ENCODE peak calls at places on chromosome 13, in six cellular contexts. O is sigmoid colon, A is tibial nerve, Z is stomach, M is transverse colon, N is IMR-90. G is an unnamed sample.

GRCh38 chr13:23212621-23213020 is 31.8 kb downstream of the SGCG start:
- DNase-seq in A (no peak), Z (no peak), O (no peak), M (no peak), N (no peak), G (no peak)

GRCh38 chr13:102580552-102581169 is 16.1 kb upstream of the TPP2 start:
- DNase-seq in O (no peak), N (peak), A (no peak), Z (no peak), M (no peak), G (peak)

GRCh38 chr13:87887459-87888123 is 216.4 kb downstream of the SLITRK5 start:
- DNase-seq in N (no peak), A (no peak), O (no peak), Z (no peak), M (no peak), G (no peak)

GRCh38 chr13:30422056-30422914 is at the start of gene UBE2L5:
- DNase-seq in M (peak), N (peak), Z (peak), O (peak), A (peak), G (peak)

GRCh38 chr13:50085063-50085462 is 69.8 kb downstream of the KCNRG start:
- DNase-seq in Z (no peak), A (no peak), O (no peak), M (no peak), N (peak), G (no peak)

GRCh38 chr13:69857188-69857821 is 250.3 kb upstream of the ATXN8OS start:
- DNase-seq in O (no peak), Z (no peak), M (no peak), A (no peak), N (peak), G (no peak)

GRCh38 chr13:31699650-31700049 is 39.7 kb upstream of the RXFP2 start:
- DNase-seq in O (no peak), M (no peak), N (no peak), A (no peak), Z (no peak), G (no peak)

GRCh38 chr13:113856716-113857065 is 7.2 kb downstream of the GAS6 start:
- DNase-seq in Z (peak), A (no peak), N (peak), O (no peak), M (peak), G (peak)

GRCh38 chr13:114108141-114108761 is 24.2 kb downstream of the RASA3 start:
- DNase-seq in N (no peak), M (peak), Z (no peak), O (peak), A (peak), G (peak)

GRCh38 chr13:34672631-34673030 is 269.4 kb upstream of the NBEA start:
- DNase-seq in M (no peak), N (no peak), Z (no peak), A (no peak), O (no peak), G (no peak)

GRCh38 chr13:24161980-24162517 is 1.5 kb downstream of the SPATA13 start:
- DNase-seq in N (no peak), A (no peak), M (peak), Z (peak), O (no peak), G (no peak)

GRCh38 chr13:114015608-114016295 is 41.9 kb upstream of the C13orf46 start:
- DNase-seq in Z (peak), O (no peak), A (peak), N (peak), M (peak), G (peak)

GRCh38 chr13:85313761-85314503 is 485.3 kb downstream of the SLITRK6 start:
- DNase-seq in A (no peak), Z (no peak), M (no peak), N (peak), O (no peak), G (no peak)

GRCh38 chr13:66826398-66826797 is 403.7 kb downstream of the PCDH9 start:
- DNase-seq in O (no peak), A (no peak), Z (no peak), M (no peak), N (no peak), G (no peak)

GRCh38 chr13:36965767-36966166 is 33.4 kb downstream of the ALG5 start:
- DNase-seq in A (no peak), O (no peak), N (peak), Z (no peak), M (no peak), G (no peak)

GRCh38 chr13:102948006-102948405 is 102.2 kb downstream of the ERCC5 start:
- DNase-seq in A (no peak), Z (no peak), O (no peak), N (no peak), M (no peak), G (no peak)

GRCh38 chr13:38933786-38934185 is 56.8 kb downstream of the STOML3 start:
- DNase-seq in N (no peak), Z (no peak), M (no peak), O (no peak), A (no peak), G (no peak)

GRCh38 chr13:36959438-36960116 is 39.5 kb upstream of the SMAD9 start:
- DNase-seq in N (no peak), M (no peak), Z (no peak), A (no peak), O (no peak), G (no peak)

GRCh38 chr13:79749985-79750551 is 269.1 kb downstream of the NDFIP2 start:
- DNase-seq in O (peak), N (peak), M (peak), Z (no peak), A (peak), G (peak)

GRCh38 chr13:49376121-49376520 is 67.7 kb downstream of the CAB39L start:
- DNase-seq in O (no peak), A (no peak), Z (no peak), N (no peak), M (no peak), G (no peak)

GRCh38 chr13:24724714-24725113 is 39.3 kb upstream of the RNF17 start:
- DNase-seq in O (no peak), N (no peak), Z (no peak), M (no peak), A (no peak), G (no peak)

GRCh38 chr13:59478908-59479307 is 684.8 kb downstream of the DIAPH3 start:
- DNase-seq in A (no peak), Z (no peak), M (no peak), N (no peak), O (no peak), G (no peak)

GRCh38 chr13:109276261-109276660 is 510.1 kb downstream of the IRS2 start:
- DNase-seq in A (no peak), O (no peak), M (no peak), Z (no peak), N (no peak), G (no peak)

GRCh38 chr13:109275390-109275789 is 511.0 kb downstream of the IRS2 start:
- DNase-seq in M (no peak), A (no peak), Z (no peak), N (no peak), O (no peak), G (no peak)

GRCh38 chr13:109273326-109273751 is 513.0 kb downstream of the IRS2 start:
- DNase-seq in O (no peak), N (peak), M (no peak), Z (no peak), A (no peak), G (no peak)

GRCh38 chr13:109274188-109274821 is 512.1 kb downstream of the IRS2 start:
- DNase-seq in Z (no peak), A (no peak), O (no peak), N (peak), M (no peak), G (no peak)

GRCh38 chr13:109275848-109276247 is 510.5 kb downstream of the IRS2 start:
- DNase-seq in A (no peak), Z (no peak), M (peak), N (no peak), O (no peak), G (no peak)
- TF ChIP-seq CTCF in A (no peak), Z (peak), M (peak), N (no peak), O (no peak), G (no peak)

DNA sequence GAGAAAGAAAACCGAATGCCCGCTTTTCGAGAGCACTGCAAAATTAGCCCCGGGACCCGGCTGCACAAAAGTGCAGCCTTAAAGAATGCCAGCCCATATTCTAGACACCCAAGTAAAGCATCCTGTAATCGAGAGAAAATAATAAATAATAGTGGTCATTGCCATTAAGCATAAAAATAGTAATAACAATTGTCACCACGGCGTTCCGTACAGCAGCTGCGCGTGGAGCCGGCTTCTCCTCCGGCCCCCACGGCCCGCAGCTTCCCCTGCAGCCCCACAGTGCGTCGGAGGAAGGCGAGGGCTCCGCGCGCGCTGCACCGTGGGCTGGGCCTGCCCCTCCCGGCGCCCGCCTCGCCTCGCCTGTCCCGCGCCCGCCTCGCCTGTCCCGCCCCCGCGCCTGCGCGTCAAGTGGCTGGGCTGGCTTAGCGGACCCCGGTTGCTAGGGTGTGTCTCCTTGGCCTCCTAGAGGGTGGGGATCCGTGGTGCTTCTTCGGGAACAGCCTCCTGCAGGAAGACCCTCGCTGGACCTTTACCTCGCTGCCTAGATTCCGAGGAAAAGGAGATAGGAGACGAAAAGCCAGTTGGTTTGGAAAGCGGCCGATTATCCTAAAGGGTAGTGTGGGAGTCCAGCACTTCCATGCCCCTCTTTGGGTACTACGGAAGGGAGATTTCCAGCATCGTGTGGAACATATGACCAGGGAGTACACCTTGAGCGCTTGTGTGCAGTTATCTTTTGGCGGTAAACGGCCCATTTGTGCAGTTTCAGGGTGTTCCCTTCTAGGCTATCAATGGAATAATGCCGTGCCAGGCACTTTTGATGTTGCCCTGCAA is at the start of gene LRRC63:
- DNase-seq in Z (peak), O (peak), A (peak), M (peak), N (no peak), G (peak)
- TF ChIP-seq POLR2A in Z (no peak), O (no peak), A (no peak), M (no peak), N (no peak), G (no peak)

GRCh38 chr13:45742985-45743384 is 40.9 kb downstream of the CBY2 start:
- DNase-seq in N (no peak), M (no peak), Z (no peak), A (no peak), O (no peak), G (no peak)

GRCh38 chr13:45737571-45738002 is 35.5 kb downstream of the CBY2 start:
- DNase-seq in N (no peak), A (no peak), O (no peak), Z (no peak), M (no peak), G (no peak)
- TF ChIP-seq CTCF in N (no peak), A (no peak), O (no peak), Z (no peak), M (no peak), G (no peak)

GRCh38 chr13:75704942-75705320 is 68.8 kb downstream of the LMO7 start:
- DNase-seq in O (no peak), A (no peak), Z (peak), N (no peak), M (peak), G (peak)

GRCh38 chr13:75704194-75704941 is 68.2 kb downstream of the LMO7 start:
- DNase-seq in O (no peak), Z (no peak), M (no peak), N (peak), A (no peak), G (no peak)

GRCh38 chr13:75703768-75704167 is 67.6 kb downstream of the LMO7 start:
- DNase-seq in A (no peak), N (no peak), Z (no peak), O (no peak), M (no peak), G (no peak)

GRCh38 chr13:75705908-75706307 is 69.8 kb downstream of the LMO7 start:
- DNase-seq in A (no peak), M (no peak), O (no peak), N (no peak), Z (no peak), G (no peak)

GRCh38 chr13:75705395-75705794 is 69.3 kb downstream of the LMO7 start:
- DNase-seq in A (no peak), N (peak), Z (no peak), M (no peak), O (no peak), G (no peak)
- TF ChIP-seq POLR2A in A (no peak), N (no peak), Z (no peak), M (no peak), O (no peak), G (no peak)

DNA sequence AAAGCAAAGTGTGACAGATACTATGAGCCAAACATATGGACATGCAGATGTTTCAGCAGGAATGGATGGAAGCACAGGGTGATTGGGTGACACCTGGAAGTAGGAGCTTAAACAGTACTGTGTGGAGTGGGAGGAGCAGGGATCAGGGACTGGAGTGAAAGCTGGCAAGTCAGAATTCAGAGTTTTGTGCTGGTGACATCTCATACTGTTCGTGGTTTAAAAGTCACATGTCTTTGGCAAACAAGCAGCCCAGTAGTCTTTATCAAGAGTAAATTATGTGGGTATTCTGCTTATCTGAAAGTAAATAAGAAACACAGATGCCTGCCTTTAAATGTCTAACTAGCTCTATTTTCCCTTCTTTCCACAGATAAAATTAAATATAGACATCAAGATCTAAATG is 408.3 kb downstream of the COG6 start:
- DNase-seq in N (no peak), M (no peak), Z (peak), O (no peak), A (no peak), G (no peak)
- TF ChIP-seq CTCF in N (no peak), M (no peak), Z (no peak), O (no peak), A (no peak), G (no peak)

GRCh38 chr13:99311748-99312492 is 4.7 kb upstream of the GPR183 start:
- DNase-seq in Z (no peak), A (no peak), M (no peak), O (peak), N (no peak), G (no peak)

GRCh38 chr13:99311137-99311536 is 3.9 kb upstream of the GPR183 start:
- DNase-seq in Z (no peak), O (no peak), N (peak), M (no peak), A (no peak), G (no peak)

GRCh38 chr13:99313941-99314340 is 6.7 kb upstream of the GPR183 start:
- DNase-seq in Z (no peak), M (no peak), A (no peak), N (no peak), O (no peak), G (no peak)

GRCh38 chr13:99313473-99313872 is 6.3 kb upstream of the GPR183 start:
- DNase-seq in Z (no peak), M (no peak), N (no peak), O (no peak), A (no peak), G (no peak)

GRCh38 chr13:99312493-99312883 is 5.3 kb upstream of the GPR183 start:
- DNase-seq in Z (no peak), M (peak), O (peak), N (peak), A (peak), G (peak)
- TF ChIP-seq POLR2A in Z (no peak), M (peak), O (peak), N (no peak), A (no peak), G (no peak)

GRCh38 chr13:73417012-73417615 is 358.3 kb downstream of the KLF5 start:
- DNase-seq in A (no peak), O (no peak), N (no peak), M (no peak), Z (no peak), G (no peak)
- TF ChIP-seq CTCF in A (no peak), O (no peak), N (peak), M (no peak), Z (no peak), G (no peak)

GRCh38 chr13:76884167-76884566 is 2.0 kb downstream of the KCTD12 start:
- DNase-seq in Z (peak), O (peak), A (peak), M (peak), N (no peak), G (no peak)

GRCh38 chr13:76886292-76887061 is at the start of gene KCTD12:
- DNase-seq in O (peak), A (peak), M (peak), N (peak), Z (peak), G (peak)

GRCh38 chr13:76886005-76886291 is 257 bp downstream of the KCTD12 start:
- DNase-seq in N (no peak), Z (no peak), O (no peak), M (no peak), A (no peak), G (no peak)

GRCh38 chr13:76884571-76885202 is 1.5 kb downstream of the KCTD12 start:
- DNase-seq in M (no peak), O (peak), Z (no peak), N (peak), A (no peak), G (peak)

GRCh38 chr13:76885203-76886004 is 801 bp downstream of the KCTD12 start:
- DNase-seq in O (peak), M (peak), N (peak), Z (peak), A (peak), G (peak)
- TF ChIP-seq POLR2A in O (no peak), M (no peak), N (no peak), Z (no peak), A (peak), G (no peak)

GRCh38 chr13:43786766-43787517 is at the start of gene ENOX1:
- DNase-seq in A (no peak), O (peak), M (peak), N (peak), Z (peak), G (no peak)

GRCh38 chr13:43787518-43787891 is 733 bp upstream of the ENOX1 start:
- DNase-seq in A (no peak), Z (no peak), M (no peak), N (no peak), O (no peak), G (no peak)

GRCh38 chr13:43786472-43786765 is 353 bp downstream of the ENOX1 start:
- DNase-seq in N (no peak), Z (no peak), M (no peak), A (no peak), O (no peak), G (no peak)

GRCh38 chr13:43785681-43786471 is 896 bp downstream of the ENOX1 start:
- DNase-seq in M (peak), A (peak), Z (peak), N (peak), O (peak), G (peak)

DNA sequence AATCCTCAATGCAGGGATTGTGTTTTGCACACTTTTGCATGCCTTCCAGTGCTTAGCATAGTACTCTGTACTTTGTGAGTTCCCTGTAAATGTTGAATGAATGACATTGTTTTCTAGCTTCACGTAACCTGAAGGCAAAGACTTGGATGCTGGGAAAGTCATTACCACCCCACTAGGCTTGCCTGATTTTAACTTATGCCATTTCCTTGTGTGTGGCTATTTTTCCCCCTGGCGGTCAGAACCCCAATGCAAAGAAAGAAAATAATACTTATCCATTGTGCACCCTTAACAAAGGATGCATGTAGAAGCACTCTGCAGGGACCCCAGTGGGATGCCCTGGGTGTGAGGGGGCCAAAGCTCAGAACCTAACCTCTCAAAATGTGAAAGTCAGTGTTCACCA is 1.2 kb upstream of the ENOX1 start:
- DNase-seq in M (no peak), O (no peak), Z (no peak), N (peak), A (no peak), G (no peak)
- TF ChIP-seq CTCF in M (peak), O (peak), Z (peak), N (peak), A (peak), G (no peak)

DNA sequence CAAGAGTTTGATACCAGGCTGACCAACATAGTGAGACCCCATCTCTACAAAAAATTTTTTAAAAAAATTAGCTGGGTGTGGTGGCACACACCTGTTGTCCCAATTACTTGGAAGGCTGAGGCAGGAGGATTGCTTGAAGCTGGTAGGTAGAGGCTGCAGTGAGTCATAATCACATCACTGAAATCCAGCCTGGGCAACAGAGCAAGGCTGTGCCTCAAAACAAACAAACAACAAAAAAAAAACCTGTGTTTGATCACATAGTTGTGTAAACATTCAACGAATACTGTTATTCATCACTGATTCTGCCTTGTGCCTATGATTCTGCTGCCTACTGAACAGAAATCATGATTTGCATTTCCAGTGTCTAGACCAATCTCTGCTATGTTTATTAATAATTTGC is 134.0 kb downstream of the TBC1D4 start:
- DNase-seq in A (no peak), Z (no peak), O (no peak), N (no peak), M (no peak), G (no peak)
- TF ChIP-seq POLR2A in A (no peak), Z (no peak), O (no peak), N (no peak), M (no peak), G (no peak)

G was measured in lower leg skin.